ENCODE peak calls at places on chromosome 13, in ten cellular contexts. O is CD4-positive, alpha-beta T cell; G is IMR-90; R is GM23338; U is cardiac muscle cell; W is uterus; K is dorsolateral prefrontal cortex; F is endothelial cell of umbilical vein; V is tibial artery; X is tibial nerve. Q is an unnamed sample.

GRCh38 chr13:89862691-89863036 is 1484.8 kb upstream of the MIR17HG start:
- DNase-seq in O (no peak), G (no peak), R (no peak), U (no peak), W (no peak), K (no peak), F (peak), V (no peak), X (no peak), Q (no peak)

GRCh38 chr13:73259061-73259908 is 200.5 kb downstream of the KLF5 start:
- DNase-seq in O (no peak), G (peak), R (no peak), U (peak), W (peak), K (no peak), F (no peak), V (no peak), X (no peak), Q (no peak)

GRCh38 chr13:31982540-31982939 is 49.0 kb upstream of the FRY start:
- DNase-seq in O (no peak), G (peak), R (no peak), U (peak), W (no peak), K (peak), F (peak), V (peak), X (peak), Q (peak)

GRCh38 chr13:85582890-85583289 is 216.3 kb downstream of the SLITRK6 start:
- DNase-seq in O (no peak), G (peak), R (no peak), U (no peak), W (no peak), K (no peak), F (no peak), V (no peak), X (no peak), Q (no peak)

GRCh38 chr13:103694471-103694870 is 628.3 kb upstream of the SLC10A2 start:
- DNase-seq in O (no peak), G (no peak), R (no peak), U (no peak), W (no peak), K (no peak), F (no peak), V (no peak), X (no peak), Q (no peak)

GRCh38 chr13:49740870-49741269 is 49.6 kb upstream of the EBPL start:
- DNase-seq in O (no peak), G (no peak), R (no peak), U (no peak), W (no peak), K (no peak), F (no peak), V (no peak), X (no peak), Q (no peak)

GRCh38 chr13:105050696-105051095 is 1484.8 kb downstream of the EFNB2 start:
- DNase-seq in O (no peak), G (peak), R (no peak), U (peak), W (no peak), K (no peak), F (no peak), V (no peak), X (no peak), Q (no peak)

GRCh38 chr13:66069570-66069969 is 1160.6 kb downstream of the PCDH9 start:
- DNase-seq in O (no peak), G (peak), R (no peak), U (no peak), W (no peak), K (no peak), F (no peak), V (no peak), X (no peak), Q (no peak)

GRCh38 chr13:46211116-46211515 is 612 bp upstream of the LRRC63 start:
- DNase-seq in O (no peak), G (no peak), R (peak), U (peak), W (no peak), K (no peak), F (peak), V (no peak), X (no peak), Q (no peak)

GRCh38 chr13:75202981-75203380 is 279.0 kb downstream of the TBC1D4 start:
- DNase-seq in O (no peak), G (no peak), R (no peak), U (no peak), W (no peak), K (no peak), F (no peak), V (no peak), X (no peak), Q (no peak)

GRCh38 chr13:44211286-44211685 is 162.3 kb upstream of the SERP2 start:
- DNase-seq in O (no peak), G (no peak), R (no peak), U (no peak), W (no peak), K (no peak), F (no peak), V (no peak), X (no peak), Q (no peak)

GRCh38 chr13:79385694-79386093 is 20.4 kb downstream of the RBM26 start:
- DNase-seq in O (no peak), G (no peak), R (no peak), U (no peak), W (no peak), K (no peak), F (peak), V (no peak), X (no peak), Q (no peak)

DNA sequence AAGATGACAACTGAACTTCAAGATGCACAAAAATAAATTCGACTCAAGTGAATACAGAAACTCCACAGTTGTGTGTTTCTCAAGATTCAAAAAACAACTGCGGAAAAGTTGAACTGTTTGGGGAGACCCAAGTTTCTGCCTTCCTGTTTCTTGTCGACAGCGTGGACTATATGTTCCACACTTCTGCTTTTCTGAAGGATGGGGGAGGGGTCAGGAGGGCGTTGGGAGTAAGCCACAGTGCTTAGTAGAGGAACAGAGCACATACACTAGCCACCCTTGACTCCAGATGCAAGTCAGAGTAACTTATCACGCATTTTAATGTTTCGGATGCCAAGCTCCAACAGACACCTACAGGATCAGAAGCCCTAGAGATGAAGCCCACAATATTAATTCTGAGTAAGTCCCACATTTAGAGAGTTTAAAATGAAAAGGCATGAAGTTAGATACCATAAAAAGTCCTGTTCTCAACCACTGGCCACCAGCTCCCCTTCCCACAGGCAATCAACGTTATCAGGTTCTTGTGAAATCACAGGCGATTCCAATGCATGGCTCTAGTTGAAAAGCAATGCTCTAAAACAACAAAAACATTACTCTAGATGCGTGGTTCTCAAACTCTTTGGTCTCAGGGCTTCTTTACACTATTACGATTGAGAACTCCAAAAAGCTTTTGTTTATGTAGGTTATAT is 4.2 kb downstream of the TUBGCP3 start:
- DNase-seq in O (no peak), G (no peak), R (no peak), U (no peak), W (no peak), K (no peak), F (no peak), V (no peak), X (peak), Q (no peak)
- H3K27ac ChIP-seq in O (no peak), G (no peak), R (no peak), U (no peak), W (no peak), K (no peak), F (no peak), V (no peak), X (no peak), Q (no peak)

DNA sequence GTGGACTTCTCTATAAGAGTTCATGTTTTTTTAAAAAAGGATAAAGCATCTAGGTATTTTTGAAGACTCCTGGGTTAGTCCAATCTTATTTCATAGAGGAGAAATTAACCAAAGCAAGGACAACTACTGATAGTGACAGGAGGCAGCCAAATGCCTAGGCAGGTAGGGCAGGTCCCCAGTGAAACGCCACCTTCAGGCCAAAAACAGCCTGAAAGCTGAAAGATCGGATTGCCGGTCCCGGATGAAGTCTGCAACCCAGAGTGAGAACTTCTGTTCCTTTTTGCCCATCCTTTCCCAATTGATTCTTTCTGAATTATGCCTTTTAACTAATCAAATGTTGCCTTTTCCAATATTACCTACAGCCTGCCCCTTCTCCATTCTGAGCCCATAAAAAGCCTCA is 6.1 kb upstream of the GGACT start:
- DNase-seq in O (no peak), G (no peak), R (peak), U (no peak), W (no peak), K (no peak), F (no peak), V (no peak), X (no peak), Q (no peak)
- TF ChIP-seq CTCF in O (peak), G (peak), R (peak), U (peak), W (no peak), K (no peak), F (peak), V (no peak), X (no peak), Q (peak)

GRCh38 chr13:83325454-83325853 is 556.8 kb downstream of the SLITRK1 start:
- DNase-seq in O (no peak), G (peak), R (no peak), U (peak), W (no peak), K (no peak), F (no peak), V (no peak), X (no peak), Q (no peak)

GRCh38 chr13:83332751-83333150 is 549.5 kb downstream of the SLITRK1 start:
- DNase-seq in O (no peak), G (no peak), R (no peak), U (no peak), W (no peak), K (no peak), F (no peak), V (no peak), X (no peak), Q (no peak)

DNA sequence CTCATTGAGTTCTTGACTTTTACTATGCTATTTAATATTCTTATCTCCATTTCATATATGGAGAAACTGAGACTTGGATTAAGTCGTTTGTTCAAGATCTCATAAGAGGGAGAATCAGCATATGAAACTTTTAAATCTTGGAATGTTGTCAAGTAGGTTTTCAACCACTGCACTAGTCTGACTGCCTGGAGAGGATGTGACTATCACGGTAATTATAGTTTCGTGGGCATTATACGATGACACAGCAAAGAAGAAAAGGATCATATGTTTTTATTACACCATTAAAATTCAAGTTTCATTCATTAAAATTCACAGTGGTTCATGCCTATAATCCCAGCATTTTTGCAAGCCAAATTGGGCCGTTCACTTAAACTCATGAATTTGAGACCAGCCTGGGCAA is 555.2 kb downstream of the SLITRK1 start:
- DNase-seq in O (no peak), G (no peak), R (no peak), U (no peak), W (no peak), K (no peak), F (no peak), V (no peak), X (no peak), Q (no peak)
- H3K27ac ChIP-seq in O (no peak), G (no peak), R (no peak), U (no peak), W (no peak), K (no peak), F (no peak), V (no peak), X (no peak), Q (no peak)

GRCh38 chr13:101323601-101324000 is 92.7 kb downstream of the NALCN start:
- DNase-seq in O (no peak), G (no peak), R (no peak), U (no peak), W (no peak), K (no peak), F (no peak), V (no peak), X (no peak), Q (no peak)
- TF ChIP-seq CTCF in O (no peak), G (no peak), R (no peak), U (no peak), W (no peak), K (no peak), F (no peak), V (no peak), X (no peak), Q (no peak)

GRCh38 chr13:52926971-52927370 is 78.5 kb upstream of the PCDH8 start:
- DNase-seq in O (no peak), G (no peak), R (no peak), U (no peak), W (no peak), K (no peak), F (no peak), V (no peak), X (no peak), Q (no peak)

GRCh38 chr13:52925221-52925620 is 76.8 kb upstream of the PCDH8 start:
- DNase-seq in O (no peak), G (no peak), R (no peak), U (no peak), W (no peak), K (no peak), F (no peak), V (no peak), X (no peak), Q (no peak)

GRCh38 chr13:52922961-52923360 is 74.5 kb upstream of the PCDH8 start:
- DNase-seq in O (no peak), G (no peak), R (no peak), U (no peak), W (no peak), K (no peak), F (no peak), V (no peak), X (no peak), Q (no peak)

GRCh38 chr13:52925775-52926285 is 77.4 kb upstream of the PCDH8 start:
- DNase-seq in O (no peak), G (no peak), R (no peak), U (no peak), W (no peak), K (no peak), F (no peak), V (no peak), X (no peak), Q (no peak)

GRCh38 chr13:52924241-52925148 is 76.1 kb upstream of the PCDH8 start:
- DNase-seq in O (no peak), G (no peak), R (no peak), U (no peak), W (no peak), K (no peak), F (no peak), V (no peak), X (no peak), Q (no peak)
- H3K27ac ChIP-seq in O (no peak), G (no peak), R (no peak), U (peak), W (no peak), K (no peak), F (no peak), V (no peak), X (no peak), Q (no peak)

DNA sequence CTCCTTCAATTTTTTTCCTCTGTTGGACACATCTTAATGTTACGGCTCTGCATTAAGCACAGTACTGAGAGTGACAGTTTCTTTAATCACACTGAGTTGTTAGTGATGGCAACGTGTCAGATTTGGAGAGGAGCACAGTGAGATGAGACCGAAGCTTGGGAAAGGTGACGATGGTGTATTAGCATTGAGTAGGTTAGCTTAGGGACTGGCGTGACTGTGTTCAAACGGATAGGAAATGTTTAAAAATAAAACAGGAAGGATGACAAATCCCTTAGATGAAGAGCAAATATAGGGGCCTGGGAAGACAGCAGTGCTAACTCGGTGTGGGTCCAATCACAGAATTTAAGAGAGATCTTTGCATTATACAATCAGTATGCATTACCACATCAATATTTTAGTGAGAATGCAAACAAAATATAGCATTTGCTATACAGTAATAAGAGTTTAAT is 384.3 kb downstream of the HS6ST3 start:
- DNase-seq in O (no peak), G (no peak), R (no peak), U (no peak), W (no peak), K (no peak), F (no peak), V (no peak), X (no peak), Q (no peak)
- TF ChIP-seq CTCF in O (no peak), G (no peak), R (no peak), U (no peak), W (no peak), K (no peak), F (no peak), V (no peak), X (no peak), Q (no peak)

GRCh38 chr13:20431080-20431479 is 94.6 kb downstream of the CRYL1 start:
- DNase-seq in O (no peak), G (no peak), R (no peak), U (no peak), W (peak), K (no peak), F (no peak), V (no peak), X (no peak), Q (no peak)

GRCh38 chr13:20430296-20430695 is 95.4 kb downstream of the CRYL1 start:
- DNase-seq in O (no peak), G (no peak), R (no peak), U (no peak), W (no peak), K (no peak), F (no peak), V (no peak), X (no peak), Q (no peak)

GRCh38 chr13:20428666-20429644 is 96.7 kb downstream of the CRYL1 start:
- DNase-seq in O (no peak), G (peak), R (no peak), U (no peak), W (no peak), K (no peak), F (no peak), V (no peak), X (no peak), Q (no peak)

GRCh38 chr13:20431687-20432384 is 93.8 kb downstream of the CRYL1 start:
- DNase-seq in O (no peak), G (no peak), R (no peak), U (no peak), W (no peak), K (no peak), F (no peak), V (no peak), X (no peak), Q (no peak)

GRCh38 chr13:20429682-20430081 is 96.0 kb downstream of the CRYL1 start:
- DNase-seq in O (no peak), G (no peak), R (no peak), U (no peak), W (no peak), K (no peak), F (no peak), V (no peak), X (no peak), Q (peak)
- H3K27ac ChIP-seq in O (no peak), G (no peak), R (no peak), U (no peak), W (no peak), K (no peak), F (no peak), V (no peak), X (no peak), Q (no peak)

GRCh38 chr13:110109140-110109783 is 197.7 kb downstream of the COL4A1 start:
- DNase-seq in O (no peak), G (no peak), R (no peak), U (no peak), W (no peak), K (no peak), F (no peak), V (no peak), X (no peak), Q (no peak)
- TF ChIP-seq CTCF in O (no peak), G (no peak), R (no peak), U (no peak), W (no peak), K (no peak), F (no peak), V (no peak), X (peak), Q (no peak)

GRCh38 chr13:98512774-98513327 is 64.1 kb downstream of the STK24 start:
- DNase-seq in O (no peak), G (no peak), R (no peak), U (no peak), W (no peak), K (peak), F (no peak), V (no peak), X (no peak), Q (no peak)
- H3K27ac ChIP-seq in O (no peak), G (no peak), R (no peak), U (no peak), W (no peak), K (no peak), F (no peak), V (no peak), X (no peak), Q (no peak)

DNA sequence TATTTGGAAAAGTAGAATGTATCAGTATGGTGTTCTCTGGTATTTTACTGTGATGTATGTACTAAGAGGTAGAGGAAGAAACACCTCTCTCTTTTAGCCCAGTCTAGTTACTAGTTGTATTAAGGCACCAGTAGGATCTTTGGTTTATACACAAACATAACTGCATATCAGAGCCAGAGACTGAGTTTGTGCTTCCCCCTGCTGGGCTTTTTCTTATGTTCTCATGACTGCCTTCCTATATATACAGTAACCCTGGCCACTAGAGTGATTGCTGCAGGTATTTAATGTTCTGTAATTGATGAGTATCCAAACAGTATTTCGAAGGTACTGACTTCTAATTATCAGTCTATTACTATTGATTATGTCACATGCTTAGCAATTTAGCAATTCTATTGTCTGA is 202.5 kb upstream of the KLHL1 start:
- DNase-seq in O (no peak), G (no peak), R (peak), U (no peak), W (no peak), K (no peak), F (peak), V (no peak), X (no peak), Q (no peak)
- TF ChIP-seq CTCF in O (no peak), G (no peak), R (peak), U (no peak), W (no peak), K (peak), F (peak), V (no peak), X (no peak), Q (peak)